ENCODE peak calls at places on chromosomes 4 and X, in seven cellular contexts. Y is A549; P is fibroblast of lung; F is activated naive CD4-positive, alpha-beta T cell treated with anti-CD3 and anti-CD28 coated beads for 36 hours; S is anterior cingulate cortex; K is germinal center; B is nephron progenitor cell. Z is an unnamed sample.

GRCh38 chr4:8643986-8644385 is 51.4 kb downstream of the CPZ start:
- DNase-seq in F (no peak), K (no peak), Y (no peak), P (no peak), B (no peak), S (no peak), Z (no peak)

GRCh38 chrX:31074522-31074921 is 2.7 kb upstream of the FTHL17 start:
- DNase-seq in Y (no peak), F (no peak), P (no peak), K (no peak), B (no peak), S (no peak), Z (no peak)

GRCh38 chr4:68129793-68130192 is at the start of gene TMPRSS11F:
- DNase-seq in F (no peak), B (no peak), Y (no peak), P (no peak), S (no peak), K (no peak), Z (no peak)

GRCh38 chr4:118773082-118773792 is 62.7 kb downstream of the SEC24D start:
- DNase-seq in Y (no peak), K (no peak), F (no peak), B (no peak), P (no peak), S (no peak), Z (no peak)

GRCh38 chr4:53499791-53500190 is 91.5 kb downstream of the LNX1 start:
- DNase-seq in S (no peak), K (no peak), Y (no peak), P (no peak), F (no peak), B (no peak), Z (no peak)

GRCh38 chrX:131802836-131803626 is 220.1 kb upstream of the STK26 start:
- DNase-seq in P (no peak), Y (peak), K (peak), S (no peak), B (no peak), F (peak), Z (no peak)

GRCh38 chrX:45011131-45011530 is 138.1 kb downstream of the KDM6A start:
- DNase-seq in Y (peak), P (no peak), K (no peak), S (no peak), B (no peak), F (no peak), Z (no peak)

GRCh38 chrX:118346258-118347094 is 570 bp downstream of the WDR44 start:
- DNase-seq in Y (peak), F (peak), S (no peak), K (peak), P (no peak), B (peak), Z (peak)

GRCh38 chrX:8364369-8365141 is 100.1 kb upstream of the VCX3B start:
- DNase-seq in S (no peak), P (no peak), K (no peak), F (no peak), Y (peak), B (peak), Z (peak)

GRCh38 chr4:38396091-38396490 is 267.9 kb upstream of the KLF3 start:
- DNase-seq in S (no peak), Y (no peak), K (no peak), F (no peak), B (no peak), P (no peak), Z (no peak)

GRCh38 chr4:41362647-41363383 is 106.1 kb downstream of the UCHL1 start:
- DNase-seq in Y (no peak), K (no peak), F (no peak), B (peak), S (no peak), P (no peak), Z (no peak)

GRCh38 chr4:38144029-38144428 is 183.8 kb downstream of the PTTG2 start:
- DNase-seq in Y (no peak), S (no peak), F (no peak), P (no peak), K (no peak), B (no peak), Z (no peak)

GRCh38 chrX:96752776-96753175 is 68.1 kb downstream of the DIAPH2 start:
- DNase-seq in F (no peak), K (no peak), P (no peak), S (no peak), Y (no peak), B (no peak), Z (peak)

GRCh38 chr4:4549534-4549933 is 7.7 kb upstream of the STX18 start:
- DNase-seq in K (no peak), S (no peak), Y (no peak), F (no peak), B (no peak), P (no peak), Z (no peak)

GRCh38 chrX:1614927-1615326 is at the start of gene ASMT:
- DNase-seq in F (no peak), S (no peak), P (no peak), K (no peak), B (no peak), Y (no peak), Z (no peak)

GRCh38 chrX:110665636-110666035 is 130.0 kb downstream of the CHRDL1 start:
- DNase-seq in F (peak), B (peak), K (peak), P (peak), S (peak), Y (peak), Z (peak)

GRCh38 chr4:129223955-129224354 is 128.0 kb downstream of the C4orf33 start:
- DNase-seq in P (no peak), S (no peak), Y (no peak), B (no peak), K (no peak), F (no peak), Z (no peak)

GRCh38 chrX:140765043-140765784 is 55.7 kb downstream of the LINC00632 start:
- DNase-seq in B (peak), P (peak), S (no peak), F (no peak), Y (peak), K (no peak), Z (no peak)

GRCh38 chr4:165175879-165176278 is 31.5 kb upstream of the KLHL2 start:
- DNase-seq in S (no peak), Y (no peak), F (no peak), K (no peak), B (no peak), P (no peak), Z (no peak)

GRCh38 chr4:16809064-16809463 is 89.4 kb downstream of the LDB2 start:
- DNase-seq in P (no peak), K (no peak), S (no peak), F (no peak), B (no peak), Y (no peak), Z (no peak)

GRCh38 chr4:172666711-172667368 is 501.8 kb upstream of the GALNT7 start:
- DNase-seq in B (no peak), P (no peak), F (no peak), Y (peak), S (no peak), K (no peak), Z (no peak)

GRCh38 chrX:40278340-40279090 is 180.8 kb upstream of the BCOR start:
- DNase-seq in B (no peak), Y (peak), S (no peak), F (peak), K (no peak), P (no peak), Z (no peak)

GRCh38 chr4:128770807-128771206 is 38.7 kb upstream of the JADE1 start:
- DNase-seq in F (no peak), K (no peak), Y (no peak), B (no peak), S (no peak), P (no peak), Z (no peak)

GRCh38 chr4:114791976-114792375 is 193.4 kb downstream of the UGT8 start:
- DNase-seq in Y (no peak), P (no peak), B (no peak), F (no peak), S (no peak), K (no peak), Z (no peak)

GRCh38 chrX:110531873-110532272 is 173.2 kb downstream of the RTL9 start:
- DNase-seq in B (no peak), F (no peak), K (no peak), Y (no peak), S (no peak), P (no peak), Z (no peak)